ENCODE peak calls at places on chromosome 15, in six cellular contexts. R is right atrium auricular region; Y is CD8-positive, alpha-beta memory T cell; U is sigmoid colon; V is heart left ventricle; B is A549. F is an unnamed sample. For H3K4me1, the result is how much of the 10 kb centered on the place peaks cover.

GRCh38 chr15:29913528-29914135 is 91.4 kb upstream of the TJP1 start:
- DNase-seq in U (no peak), R (no peak), V (no peak), Y (no peak), B (no peak), F (no peak)

GRCh38 chr15:40066531-40066930 is 27.6 kb upstream of the SRP14 start:
- DNase-seq in R (no peak), V (no peak), Y (no peak), U (no peak), B (no peak), F (no peak)

GRCh38 chr15:88506628-88507027 is 39.1 kb downstream of the MRPS11 start:
- DNase-seq in Y (no peak), B (no peak), R (no peak), U (no peak), V (no peak), F (no peak)

GRCh38 chr15:55981596-55982249 is 11.7 kb downstream of the NEDD4 start:
- DNase-seq in U (no peak), R (no peak), Y (no peak), B (no peak), V (no peak), F (no peak)

GRCh38 chr15:52069559-52069958 is 43.0 kb downstream of the BCL2L10 start:
- DNase-seq in V (no peak), Y (no peak), B (no peak), U (no peak), R (no peak), F (no peak)

GRCh38 chr15:33737687-33738606 is 230.3 kb upstream of the CHRM5 start:
- DNase-seq in B (peak), Y (peak), U (no peak), R (no peak), V (no peak), F (no peak)

GRCh38 chr15:100861511-100861991 is 18.1 kb upstream of the ALDH1A3 start:
- DNase-seq in R (peak), Y (no peak), U (peak), B (no peak), V (peak), F (no peak)

GRCh38 chr15:48644827-48645557 is 517 bp downstream of the FBN1 start:
- DNase-seq in B (peak), V (peak), U (peak), R (no peak), Y (no peak), F (peak)

GRCh38 chr15:52247032-52247431 is 48.6 kb downstream of the MYO5C start:
- DNase-seq in B (no peak), U (no peak), Y (no peak), R (no peak), V (no peak), F (no peak)

GRCh38 chr15:98805434-98806274 is 157.3 kb downstream of the IGF1R start:
- DNase-seq in V (no peak), R (no peak), U (no peak), Y (no peak), B (peak), F (no peak)

GRCh38 chr15:100887211-100887913 is 7.7 kb downstream of the ALDH1A3 start:
- DNase-seq in R (no peak), V (no peak), Y (no peak), U (peak), B (no peak), F (no peak)

GRCh38 chr15:65518633-65519285 is 1.3 kb upstream of the DPP8 start:
- DNase-seq in R (no peak), U (no peak), B (no peak), Y (no peak), V (no peak), F (no peak)
- H3K4me1 ChIP-seq in R (under half), U (under half), B (under half), Y (under half), V (under half), F (under half)

DNA sequence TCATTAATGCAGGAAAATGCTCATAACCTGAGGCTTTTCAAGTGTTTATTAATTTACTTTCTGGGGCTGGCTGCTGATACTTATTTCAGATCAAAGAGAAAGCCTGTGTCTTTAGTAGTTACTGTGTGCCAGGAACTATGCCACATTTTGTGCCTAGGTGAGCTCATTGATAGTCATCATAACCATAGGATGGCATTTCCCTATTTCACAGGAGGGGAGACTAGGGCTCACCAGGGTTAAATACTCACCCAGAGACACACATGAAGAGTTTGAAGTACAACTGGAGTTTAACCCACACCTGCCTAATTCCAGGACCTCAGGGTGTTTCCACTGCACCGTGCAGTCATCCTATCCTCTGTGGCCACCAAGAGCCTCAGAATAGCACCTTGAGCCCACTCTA is 264.4 kb upstream of the NR2E3 start:
- DNase-seq in Y (no peak), V (no peak), B (no peak), R (no peak), U (no peak), F (no peak)
- H3K27ac ChIP-seq in Y (no peak), V (no peak), B (no peak), R (no peak), U (no peak), F (no peak)

GRCh38 chr15:90402230-90402629 is 14.2 kb downstream of the IQGAP1 start:
- DNase-seq in Y (no peak), V (peak), U (peak), B (peak), R (peak), F (peak)

GRCh38 chr15:90401499-90401898 is 13.5 kb downstream of the IQGAP1 start:
- DNase-seq in B (no peak), R (no peak), Y (no peak), V (no peak), U (no peak), F (no peak)

GRCh38 chr15:90402806-90403205 is 14.8 kb downstream of the IQGAP1 start:
- DNase-seq in U (no peak), B (no peak), V (no peak), Y (no peak), R (no peak), F (no peak)

GRCh38 chr15:90400005-90400758 is 12.1 kb downstream of the IQGAP1 start:
- DNase-seq in R (no peak), V (no peak), Y (no peak), B (no peak), U (no peak), F (no peak)

DNA sequence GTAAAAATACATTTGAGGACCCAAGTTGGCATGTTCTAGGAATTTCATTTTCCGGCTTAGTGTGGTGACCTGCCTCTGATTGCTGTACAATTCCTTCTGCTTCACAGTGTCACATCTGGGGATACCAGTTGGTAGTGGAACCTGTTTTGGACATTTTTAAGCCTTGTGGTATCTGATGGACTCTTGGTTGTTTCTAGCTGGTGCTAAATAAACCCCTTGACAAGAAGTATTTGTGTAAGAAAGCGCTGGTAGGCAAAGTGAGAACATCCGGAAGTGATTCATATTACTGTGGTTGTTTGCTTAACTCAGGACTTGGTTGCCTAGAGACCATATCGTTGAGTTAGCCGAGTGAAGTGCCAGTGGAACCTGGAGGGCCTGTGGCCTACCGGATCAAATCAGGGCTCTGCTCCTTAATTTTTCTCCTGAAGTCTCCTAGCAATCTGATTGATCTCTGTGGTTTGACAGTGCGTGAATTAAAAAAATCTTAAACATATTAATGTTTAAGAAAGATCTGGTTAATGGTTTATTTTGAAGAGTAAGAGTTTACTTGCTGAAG is 12.8 kb downstream of the IQGAP1 start:
- DNase-seq in U (peak), Y (peak), R (peak), V (peak), B (peak), F (peak)
- H3K4me3 ChIP-seq in U (peak), Y (peak), R (no peak), V (peak), B (peak), F (no peak)

DNA sequence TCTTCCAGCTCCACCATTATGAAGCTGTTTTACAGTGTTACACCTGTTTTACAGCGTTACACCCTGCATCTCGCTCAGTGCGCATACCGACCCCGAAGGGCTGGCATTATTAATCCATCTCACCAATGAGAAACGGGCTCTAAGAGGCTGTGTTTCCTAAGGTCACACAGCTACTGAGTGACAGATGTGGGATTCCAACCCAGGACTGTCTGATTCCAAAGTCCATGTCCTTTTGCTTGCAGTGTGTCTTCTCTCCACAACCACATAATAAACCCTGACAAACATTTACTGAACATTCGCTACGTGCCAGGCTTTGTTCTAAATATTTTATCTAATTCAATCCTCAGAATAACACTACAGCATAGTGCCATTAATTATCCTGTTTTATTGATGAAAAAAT is 79.1 kb downstream of the RAB11A start:
- DNase-seq in Y (no peak), B (no peak), U (no peak), V (no peak), R (no peak), F (no peak)
- H3K4me1 ChIP-seq in Y (under half), B (under half), U (under half), V (under half), R (under half), F (under half)

GRCh38 chr15:75170203-75170602 is 31.5 kb upstream of the C15orf39 start:
- DNase-seq in V (no peak), R (no peak), Y (no peak), B (no peak), U (no peak), F (no peak)
- H3K27ac ChIP-seq in V (no peak), R (no peak), Y (no peak), B (no peak), U (no peak), F (no peak)

GRCh38 chr15:73955326-73955725 is 29.1 kb downstream of the LOXL1 start:
- DNase-seq in B (no peak), U (peak), Y (no peak), R (no peak), V (no peak), F (peak)

GRCh38 chr15:73957785-73958184 is 31.5 kb downstream of the LOXL1 start:
- DNase-seq in R (no peak), V (no peak), Y (no peak), B (no peak), U (peak), F (no peak)

GRCh38 chr15:73957276-73957675 is 31.0 kb downstream of the LOXL1 start:
- DNase-seq in U (peak), B (no peak), V (no peak), R (no peak), Y (no peak), F (peak)

GRCh38 chr15:73955851-73956250 is 29.6 kb downstream of the LOXL1 start:
- DNase-seq in Y (no peak), B (no peak), R (no peak), U (peak), V (no peak), F (peak)

DNA sequence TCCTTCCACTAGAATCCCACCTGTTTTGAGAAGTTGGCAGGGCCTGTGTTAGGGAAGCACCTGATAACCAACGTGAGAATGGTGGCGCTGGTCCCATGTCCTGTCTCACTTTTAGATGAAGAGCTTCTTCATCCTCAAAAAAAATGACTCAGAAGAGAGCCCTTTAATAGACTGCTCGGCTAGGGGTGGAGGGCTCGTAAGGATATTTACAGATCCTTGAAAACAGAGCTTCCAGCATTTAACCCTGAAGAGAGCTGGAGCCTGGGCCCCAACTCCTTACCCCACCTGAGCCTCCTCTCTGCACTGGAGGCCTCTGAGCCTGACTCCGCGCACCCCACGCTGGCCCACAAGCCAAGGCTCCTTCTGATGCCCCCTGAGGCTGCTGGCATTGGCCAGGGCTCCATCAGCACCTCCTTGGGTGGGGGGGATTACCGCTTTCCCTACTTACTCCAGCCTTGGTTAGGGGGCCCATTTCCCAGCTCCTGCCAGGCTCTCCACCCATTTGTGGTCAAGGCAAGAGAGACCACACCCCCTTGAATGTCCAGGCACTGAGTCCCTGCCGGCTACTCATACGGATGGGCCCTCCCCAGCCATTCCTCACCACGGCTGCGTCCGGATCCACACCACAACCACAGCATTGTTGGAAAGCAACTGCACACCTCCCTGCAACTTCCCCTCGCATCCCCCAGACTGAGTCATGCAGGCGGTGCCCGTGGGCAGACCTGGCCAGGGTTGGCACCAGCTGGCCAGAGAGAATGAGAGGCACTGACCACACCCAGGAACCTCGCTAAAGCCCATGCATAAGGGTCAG is 30.2 kb downstream of the LOXL1 start:
- DNase-seq in V (peak), B (peak), R (no peak), U (peak), Y (no peak), F (peak)
- H3K4me3 ChIP-seq in V (no peak), B (no peak), R (no peak), U (no peak), Y (no peak), F (no peak)

DNA sequence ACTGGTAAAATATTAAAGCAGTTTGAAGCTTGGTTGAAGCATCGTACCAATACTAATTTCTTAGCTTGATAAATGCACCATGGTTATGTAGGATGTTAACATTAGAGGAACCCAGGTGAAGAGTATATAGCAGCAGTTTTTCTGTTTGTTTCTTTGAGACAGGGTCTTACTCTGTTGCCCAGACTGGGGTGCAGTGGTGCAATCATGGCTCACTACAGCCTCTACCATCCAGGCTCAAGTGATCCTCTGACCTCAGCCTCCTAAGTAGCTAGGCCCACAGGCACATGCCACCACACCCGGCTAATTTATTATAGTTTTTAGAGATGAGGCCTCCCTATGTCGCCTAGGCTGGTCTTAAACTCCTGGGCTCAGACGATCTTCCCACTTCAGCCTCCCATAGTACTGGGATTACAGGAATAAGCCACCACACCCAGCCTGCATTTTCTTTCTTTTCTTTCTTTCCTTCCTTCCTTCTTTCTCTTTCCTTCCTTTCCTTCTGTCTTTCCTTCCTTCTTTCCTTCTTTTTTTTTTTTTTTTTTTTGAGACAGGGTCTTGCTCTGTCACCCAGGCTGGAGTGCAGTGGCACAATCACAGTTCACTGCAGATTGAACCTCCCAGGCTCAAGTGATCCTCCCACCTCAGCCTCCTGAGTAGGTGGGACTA is 6.1 kb downstream of the PEAK1 start:
- DNase-seq in U (no peak), Y (no peak), B (no peak), V (no peak), R (no peak), F (no peak)
- H3K4me1 ChIP-seq in U (under half), Y (under half), B (under half), V (half or more), R (under half), F (under half)

GRCh38 chr15:77607111-77607893 is 25.4 kb downstream of the LINGO1 start:
- DNase-seq in Y (no peak), B (no peak), R (no peak), U (no peak), V (peak), F (peak)
- H3K27ac ChIP-seq in Y (no peak), B (no peak), R (peak), U (peak), V (peak), F (peak)

GRCh38 chr15:90957791-90958190 is 3.1 kb downstream of the RCCD1 start:
- DNase-seq in B (no peak), U (no peak), V (no peak), Y (no peak), R (no peak), F (no peak)
- H3K4me3 ChIP-seq in B (no peak), U (peak), V (peak), Y (no peak), R (no peak), F (peak)

GRCh38 chr15:65723786-65724354 is 68.2 kb downstream of the DENND4A start:
- DNase-seq in Y (no peak), V (no peak), U (no peak), B (no peak), R (no peak), F (no peak)
- H3K4me1 ChIP-seq in Y (under half), V (under half), U (under half), B (under half), R (under half), F (under half)